ENCODE peak calls at places on chromosomes 1 and 21, in five cellular contexts. V, N, R, E and C are unnamed samples.

GRCh38 chr1:163565171-163565570 is 243.4 kb downstream of the NUF2 start:
- DNase-seq in V (no peak), N (no peak), R (no peak), E (no peak), C (peak; percentile 72)

GRCh38 chr1:225834417-225835329 is 24.7 kb downstream of the EPHX1 start:
- DNase-seq in V (no peak), N (peak; percentile 64), R (no peak), E (peak; percentile 68), C (no peak)

GRCh38 chr1:41360074-41361027 is 883 bp upstream of the FOXO6 start:
- DNase-seq in V (no peak), N (no peak), R (no peak), E (no peak), C (peak; percentile 81)

GRCh38 chr1:46399307-46399706 is 5.2 kb downstream of the FAAH start:
- DNase-seq in V (no peak), N (no peak), R (peak; percentile 65), E (no peak), C (no peak)

GRCh38 chr1:27539901-27540861 is 50.2 kb upstream of the WASF2 start:
- DNase-seq in V (peak; percentile 96), N (no peak), R (no peak), E (no peak), C (no peak)

GRCh38 chr1:109785446-109786106 is 21.9 kb upstream of the EPS8L3 start:
- DNase-seq in V (peak; percentile 31), N (peak; percentile 6), R (no peak), E (no peak), C (no peak)

GRCh38 chr1:160018900-160019299 is 12.9 kb downstream of the PIGM start:
- DNase-seq in V (no peak), N (no peak), R (no peak), E (no peak), C (no peak)

GRCh38 chr1:225878282-225878681 is 3.9 kb downstream of the TMEM63A start:
- DNase-seq in V (no peak), N (no peak), R (no peak), E (no peak), C (no peak)

GRCh38 chr1:235078927-235079381 is 49.7 kb downstream of the TOMM20 start:
- DNase-seq in V (no peak), N (no peak), R (no peak), E (no peak), C (peak; percentile 67)

GRCh38 chr1:220012259-220012658 is 34.0 kb downstream of the EPRS1 start:
- DNase-seq in V (no peak), N (no peak), R (peak; percentile 32), E (no peak), C (no peak)

GRCh38 chr1:182599339-182599738 is 4.8 kb downstream of the RGS16 start:
- DNase-seq in V (no peak), N (no peak), R (peak; percentile 45), E (no peak), C (no peak)

GRCh38 chr1:117600966-117601365 is 4.9 kb upstream of the TENT5C start:
- DNase-seq in V (no peak), N (peak; percentile 28), R (no peak), E (no peak), C (no peak)

GRCh38 chr1:181595234-181595633 is 111.9 kb downstream of the CACNA1E start:
- DNase-seq in V (no peak), N (no peak), R (no peak), E (no peak), C (no peak)

GRCh38 chr1:33516891-33517550 is 44.6 kb downstream of the ZSCAN20 start:
- DNase-seq in V (no peak), N (no peak), R (no peak), E (no peak), C (no peak)

GRCh38 chr1:212037900-212038299 is 2.4 kb downstream of the DTL start:
- DNase-seq in V (no peak), N (no peak), R (peak; percentile 19), E (no peak), C (no peak)

DNA sequence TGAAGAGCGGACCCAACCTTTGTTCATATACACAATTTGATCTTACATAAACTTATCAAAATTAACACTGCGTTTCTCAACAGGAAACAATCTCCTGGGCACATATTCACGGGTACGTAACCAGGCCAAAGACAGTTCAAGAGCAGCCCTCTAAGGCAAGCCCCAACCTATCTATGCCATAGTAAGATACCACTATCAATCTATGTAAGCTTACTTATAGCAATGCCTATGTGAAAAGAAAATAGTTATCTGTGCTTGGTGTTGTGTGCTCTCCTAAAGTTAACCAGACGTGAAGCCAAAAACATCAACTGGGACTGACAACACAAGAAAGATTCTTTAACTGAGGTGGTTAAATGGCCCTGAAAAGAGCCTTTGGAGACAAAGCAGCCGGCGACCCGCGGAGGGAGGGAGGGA is 49.4 kb upstream of the BOLA1 start:
- DNase-seq in V (no peak), N (no peak), R (peak; percentile 59), E (peak; percentile 1), C (no peak)
- H3K27ac ChIP-seq in V (peak overlapping the region; percentile 66), N (peak overlapping the region; percentile 70), R (peak overlapping the region; percentile 87), E (peak overlapping the region; percentile 65), C (peak overlapping the region; percentile 86)

GRCh38 chr21:34242973-34243372 is 120.8 kb upstream of the KCNE2 start:
- DNase-seq in V (no peak), N (no peak), R (no peak), E (no peak), C (no peak)

GRCh38 chr21:34243562-34243961 is 120.2 kb upstream of the KCNE2 start:
- DNase-seq in V (no peak), N (no peak), R (peak; percentile 47), E (no peak), C (peak; percentile 39)
- H3K36me3 ChIP-seq in V (no peaks in the 10 kb centered on the region), N (no peaks in the 10 kb centered on the region), R (no peaks in the 10 kb centered on the region), E (no peaks in the 10 kb centered on the region), C (no peaks in the 10 kb centered on the region)

DNA sequence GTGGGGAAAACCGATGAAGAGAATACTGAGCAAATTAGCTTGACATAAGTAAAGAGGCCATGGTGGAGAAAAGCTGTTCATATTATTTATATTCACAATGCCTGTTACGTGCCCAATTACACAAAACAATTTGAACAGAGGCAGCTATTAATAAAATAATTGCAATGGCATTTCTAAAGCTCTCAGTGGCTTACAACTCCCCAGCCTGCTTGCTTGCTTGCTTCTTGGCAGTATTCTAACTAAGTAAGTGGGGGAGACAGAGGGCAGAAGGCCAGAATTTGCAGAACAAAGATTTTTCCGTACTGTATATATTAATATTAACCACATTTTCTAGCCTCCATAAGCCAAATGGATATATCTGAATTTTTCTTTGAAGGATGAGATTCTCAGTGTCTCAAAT is 12.9 kb downstream of the PTPN14 start:
- DNase-seq in V (no peak), N (no peak), R (no peak), E (no peak), C (no peak)
- H3K27ac ChIP-seq in V (no peak overlapping the region), N (no peak overlapping the region), R (no peak overlapping the region), E (no peak overlapping the region), C (no peak overlapping the region)

DNA sequence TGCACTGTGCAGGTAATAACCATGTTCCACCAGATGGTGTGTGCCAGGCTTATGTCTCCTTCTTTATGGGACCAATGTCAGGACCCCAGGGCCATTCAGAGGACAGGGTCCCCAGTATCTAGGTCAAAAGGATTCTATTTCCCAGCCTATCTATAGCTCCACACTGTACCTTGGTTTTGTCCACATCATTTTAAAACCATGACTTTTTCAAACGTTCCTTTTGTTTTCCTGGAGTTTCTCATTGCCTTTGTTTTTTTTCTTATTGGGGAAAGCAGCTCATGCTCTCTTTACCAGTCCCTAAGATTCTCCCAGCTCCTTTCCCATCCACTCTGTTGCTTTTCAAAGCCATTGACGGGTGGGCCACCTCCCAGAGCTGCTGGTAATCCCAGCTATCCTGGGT is 12.6 kb downstream of the PLCH2 start:
- DNase-seq in V (no peak), N (no peak), R (no peak), E (no peak), C (no peak)
- H3K36me3 ChIP-seq in V (no peaks in the 10 kb centered on the region), N (no peaks in the 10 kb centered on the region), R (no peaks in the 10 kb centered on the region), E (no peaks in the 10 kb centered on the region), C (peaks cover 88% of the 10 kb centered on the region)

DNA sequence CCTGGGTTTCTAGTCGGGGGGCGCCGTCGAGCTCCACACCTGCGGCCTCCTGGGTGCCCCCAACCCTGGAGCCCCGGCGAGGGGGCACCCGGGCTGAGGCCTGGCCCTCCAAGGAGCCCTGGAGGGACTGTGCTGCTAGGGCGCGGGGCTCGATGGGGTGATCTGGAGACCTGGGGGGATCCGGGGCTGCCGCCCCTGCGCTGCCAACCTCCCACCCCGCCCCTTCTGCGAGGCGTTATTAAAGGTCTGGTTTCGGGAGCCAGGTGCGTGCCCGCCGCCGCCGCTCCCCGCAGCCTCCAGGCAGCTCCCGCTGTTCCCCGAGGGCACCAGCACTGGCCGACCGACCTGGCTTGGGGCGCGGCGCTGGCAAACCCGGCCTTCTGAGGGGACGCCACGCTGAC is 746 bp upstream of the POFUT2 start:
- DNase-seq in V (peak; percentile 43), N (no peak), R (no peak), E (peak; percentile 6), C (no peak)
- H3K27ac ChIP-seq in V (no peak overlapping the region), N (peak overlapping the region; percentile 87), R (no peak overlapping the region), E (peak overlapping the region; percentile 79), C (no peak overlapping the region)

GRCh38 chr1:26459573-26460031 is 12.6 kb upstream of the HMGN2 start:
- DNase-seq in V (no peak), N (no peak), R (no peak), E (peak; percentile 15), C (peak; percentile 32)

DNA sequence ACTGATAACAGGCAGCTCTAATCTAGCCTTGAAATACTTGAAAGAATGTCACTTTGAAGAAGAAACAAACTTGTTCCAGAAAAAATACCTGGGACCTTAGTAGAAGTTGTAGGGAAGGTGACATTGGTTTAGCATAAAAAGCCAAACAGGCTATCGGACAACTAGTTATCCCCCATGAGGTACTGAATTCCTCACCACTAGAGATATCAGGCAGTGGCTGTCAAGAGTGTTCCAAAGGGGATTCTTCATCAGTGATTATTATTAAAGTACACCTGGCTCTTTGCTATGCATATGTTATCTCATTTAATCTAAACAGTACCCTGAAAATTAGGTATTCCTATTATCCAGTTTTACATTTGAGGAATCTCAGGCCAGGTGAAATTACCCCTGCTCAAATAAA is 13.1 kb upstream of the HMGN2 start:
- DNase-seq in V (no peak), N (no peak), R (no peak), E (no peak), C (no peak)
- H3K36me3 ChIP-seq in V (peaks cover 56% of the 10 kb centered on the region), N (peaks cover 80% of the 10 kb centered on the region), R (peaks cover 87% of the 10 kb centered on the region), E (peaks cover 81% of the 10 kb centered on the region), C (peaks cover 98% of the 10 kb centered on the region)